ENCODE peak calls at places on chromosomes 4 and X, in nine cellular contexts. D, R, B, Z, S, M, Y, P and W are unnamed samples.

GRCh38 chr4:20354120-20354519 is 102.4 kb downstream of the SLIT2 start:
- DNase-seq in P (no peak), Z (no peak), M (no peak), B (no peak), Y (no peak), D (peak; percentile 3), S (no peak), R (no peak), W (peak; percentile 7)

GRCh38 chr4:26441771-26442170 is 48.5 kb downstream of the CCKAR start:
- DNase-seq in B (no peak), Z (no peak), Y (no peak), M (no peak), D (no peak), S (no peak), P (no peak), R (no peak), W (no peak)

GRCh38 chr4:181858746-181859145 is 384.5 kb upstream of the TENM3 start:
- DNase-seq in B (no peak), R (no peak), Y (no peak), P (no peak), M (no peak), Z (no peak), S (no peak), D (no peak), W (peak; percentile 11)

GRCh38 chrX:50838820-50839600 is 25.0 kb upstream of the SHROOM4 start:
- DNase-seq in P (no peak), M (no peak), D (peak; percentile 76), S (no peak), B (no peak), R (no peak), Y (no peak), Z (no peak), W (peak; percentile 73)

GRCh38 chr4:1316537-1317168 is 27.0 kb downstream of the MAEA start:
- DNase-seq in R (no peak), S (no peak), D (no peak), Z (no peak), M (no peak), B (no peak), Y (no peak), P (no peak), W (no peak)

GRCh38 chr4:2725380-2725779 is 30.8 kb downstream of the TNIP2 start:
- DNase-seq in S (no peak), M (no peak), D (no peak), Y (no peak), R (no peak), Z (no peak), P (no peak), B (no peak), W (no peak)

GRCh38 chrX:35380808-35381700 is 417.1 kb upstream of the MAGEB16 start:
- DNase-seq in M (no peak), D (peak; percentile 0), P (no peak), Z (no peak), R (no peak), S (no peak), B (no peak), Y (no peak), W (no peak)

GRCh38 chr4:53640576-53641459 is 49.5 kb upstream of the LNX1 start:
- DNase-seq in D (no peak), B (no peak), Y (peak; percentile 18), Z (no peak), R (no peak), S (no peak), M (no peak), P (no peak), W (no peak)

GRCh38 chrX:102835504-102836146 is 101.4 kb upstream of the RAB40AL start:
- DNase-seq in Y (no peak), M (peak; percentile 12), P (peak; percentile 16), B (no peak), Z (no peak), S (no peak), D (peak; percentile 31), R (no peak), W (peak; percentile 4)

GRCh38 chrX:17361620-17362019 is 13.4 kb upstream of the NHS start:
- DNase-seq in S (no peak), Z (no peak), P (peak; percentile 24), M (peak; percentile 49), D (no peak), Y (no peak), B (no peak), R (no peak), W (no peak)

GRCh38 chr4:76736434-76736833 is 161.5 kb downstream of the SOWAHB start:
- DNase-seq in Y (no peak), Z (no peak), B (no peak), P (no peak), S (no peak), M (no peak), R (no peak), D (no peak), W (no peak)

GRCh38 chr4:13872145-13872544 is 244.6 kb upstream of the BOD1L1 start:
- DNase-seq in P (no peak), B (no peak), Y (no peak), S (no peak), M (no peak), R (no peak), D (no peak), Z (no peak), W (no peak)

GRCh38 chr4:30863031-30863430 is 142.9 kb downstream of the PCDH7 start:
- DNase-seq in B (no peak), D (peak; percentile 51), S (no peak), Y (no peak), P (no peak), R (no peak), M (no peak), Z (no peak), W (no peak)

GRCh38 chr4:184612089-184612488 is 37.2 kb downstream of the CASP3 start:
- DNase-seq in B (no peak), Z (no peak), M (no peak), Y (no peak), D (no peak), P (no peak), R (no peak), S (no peak), W (no peak)

GRCh38 chrX:155235891-155236290 is 19.6 kb downstream of the VBP1 start:
- DNase-seq in S (no peak), D (no peak), B (no peak), P (no peak), Y (no peak), Z (no peak), M (no peak), R (no peak), W (no peak)

GRCh38 chrX:53312946-53313745 is 31.8 kb upstream of the IQSEC2 start:
- DNase-seq in D (peak; percentile 42), M (peak; percentile 67), Y (peak; percentile 64), Z (no peak), B (no peak), R (peak; percentile 67), P (peak; percentile 77), S (peak; percentile 57), W (peak; percentile 37)

GRCh38 chr4:142532054-142532453 is 314.0 kb downstream of the INPP4B start:
- DNase-seq in B (no peak), D (no peak), R (no peak), P (no peak), S (no peak), Z (no peak), Y (no peak), M (no peak), W (no peak)

GRCh38 chrX:53859890-53860289 is 173.4 kb upstream of the HUWE1 start:
- DNase-seq in D (no peak), S (no peak), R (no peak), P (no peak), M (no peak), Z (no peak), B (no peak), Y (no peak), W (no peak)

GRCh38 chrX:113868169-113868568 is 715.7 kb upstream of the HTR2C start:
- DNase-seq in Y (no peak), B (no peak), S (no peak), P (no peak), Z (no peak), R (no peak), M (no peak), D (peak; percentile 6), W (peak; percentile 16)

GRCh38 chr4:107561481-107561880 is 158.6 kb downstream of the PAPSS1 start:
- DNase-seq in Z (no peak), D (peak; percentile 14), P (no peak), R (no peak), S (no peak), B (no peak), Y (no peak), M (no peak), W (no peak)

GRCh38 chr4:184349283-184350039 is 124.9 kb downstream of the IRF2 start:
- DNase-seq in S (no peak), B (no peak), R (no peak), Z (no peak), Y (no peak), D (no peak), P (no peak), M (no peak), W (no peak)

GRCh38 chr4:107666134-107666533 is 53.9 kb downstream of the PAPSS1 start:
- DNase-seq in D (no peak), B (no peak), R (no peak), P (no peak), S (no peak), M (no peak), Z (no peak), Y (no peak), W (no peak)

GRCh38 chrX:21711848-21712197 is 46.1 kb downstream of the SMPX start:
- DNase-seq in M (no peak), B (no peak), R (no peak), Y (no peak), Z (no peak), P (no peak), S (no peak), D (no peak), W (no peak)

GRCh38 chrX:11059923-11060322 is 51.2 kb upstream of the HCCS start:
- DNase-seq in P (no peak), M (no peak), S (no peak), Z (no peak), Y (no peak), B (no peak), D (peak; percentile 33), R (no peak), W (peak; percentile 23)

GRCh38 chr4:81352476-81352875 is 119.2 kb downstream of the RASGEF1B start:
- DNase-seq in S (no peak), M (no peak), Y (no peak), P (no peak), Z (no peak), D (no peak), R (no peak), B (no peak), W (no peak)

GRCh38 chr4:47719576-47719975 is 118.3 kb downstream of the CORIN start:
- DNase-seq in B (no peak), Z (no peak), Y (no peak), R (no peak), M (no peak), P (no peak), D (no peak), S (no peak), W (no peak)

GRCh38 chr4:85029453-85029852 is 63.0 kb upstream of the WDFY3 start:
- DNase-seq in Y (no peak), R (no peak), D (no peak), S (no peak), M (peak; percentile 34), Z (no peak), P (no peak), B (no peak), W (no peak)

GRCh38 chr4:27836505-27836904 is 975.9 kb downstream of the STIM2 start:
- DNase-seq in B (no peak), M (no peak), D (no peak), S (no peak), Y (no peak), P (no peak), Z (no peak), R (no peak), W (no peak)

GRCh38 chrX:50747471-50747900 is 66.5 kb downstream of the SHROOM4 start:
- DNase-seq in M (peak; percentile 13), B (no peak), Y (no peak), S (no peak), R (no peak), Z (no peak), P (peak; percentile 15), D (no peak), W (peak; percentile 14)

GRCh38 chr4:3355266-3355748 is 62.5 kb downstream of the RGS12 start:
- DNase-seq in P (peak; percentile 46), R (no peak), B (no peak), Y (no peak), D (no peak), Z (no peak), M (no peak), S (no peak), W (no peak)

GRCh38 chrX:153405426-153405825 is 4.3 kb upstream of the PNMA6E start:
- DNase-seq in D (no peak), M (no peak), S (no peak), Z (no peak), P (no peak), B (no peak), R (no peak), Y (no peak), W (no peak)